ENCODE peak calls at places on chromosomes 13 and 19, in six cellular contexts. I, H, C, L, Z and P are unnamed samples.

GRCh38 chr13:43653980-43654379 is 132.8 kb downstream of the ENOX1 start:
- DNase-seq in I (no peak), H (no peak), C (no peak), L (no peak), Z (no peak), P (no peak)

GRCh38 chr19:19207637-19208582 is 3.8 kb upstream of the NCAN start:
- DNase-seq in I (no peak), H (no peak), C (no peak), L (no peak), Z (no peak), P (no peak)

GRCh38 chr19:4597975-4598671 is 38.6 kb upstream of the SEMA6B start:
- DNase-seq in I (no peak), H (peak; percentile 77), C (peak; percentile 83), L (peak; percentile 57), Z (no peak), P (no peak)

GRCh38 chr13:101204270-101205011 is 211.9 kb downstream of the NALCN start:
- DNase-seq in I (peak; percentile 33), H (no peak), C (no peak), L (no peak), Z (no peak), P (no peak)

GRCh38 chr13:111940892-111941291 is 126.1 kb upstream of the SOX1 start:
- DNase-seq in I (no peak), H (no peak), C (peak; percentile 12), L (no peak), Z (no peak), P (no peak)

GRCh38 chr19:42066075-42066754 is 3.8 kb downstream of the GRIK5 start:
- DNase-seq in I (peak; percentile 19), H (no peak), C (peak; percentile 68), L (peak; percentile 25), Z (peak; percentile 29), P (no peak)

GRCh38 chr13:39037410-39037879 is 444 bp downstream of the PROSER1 start:
- DNase-seq in I (no peak), H (no peak), C (no peak), L (peak; percentile 16), Z (no peak), P (peak; percentile 76)

GRCh38 chr13:96779691-96780090 is 214.6 kb downstream of the OXGR1 start:
- DNase-seq in I (no peak), H (no peak), C (no peak), L (no peak), Z (no peak), P (no peak)

DNA sequence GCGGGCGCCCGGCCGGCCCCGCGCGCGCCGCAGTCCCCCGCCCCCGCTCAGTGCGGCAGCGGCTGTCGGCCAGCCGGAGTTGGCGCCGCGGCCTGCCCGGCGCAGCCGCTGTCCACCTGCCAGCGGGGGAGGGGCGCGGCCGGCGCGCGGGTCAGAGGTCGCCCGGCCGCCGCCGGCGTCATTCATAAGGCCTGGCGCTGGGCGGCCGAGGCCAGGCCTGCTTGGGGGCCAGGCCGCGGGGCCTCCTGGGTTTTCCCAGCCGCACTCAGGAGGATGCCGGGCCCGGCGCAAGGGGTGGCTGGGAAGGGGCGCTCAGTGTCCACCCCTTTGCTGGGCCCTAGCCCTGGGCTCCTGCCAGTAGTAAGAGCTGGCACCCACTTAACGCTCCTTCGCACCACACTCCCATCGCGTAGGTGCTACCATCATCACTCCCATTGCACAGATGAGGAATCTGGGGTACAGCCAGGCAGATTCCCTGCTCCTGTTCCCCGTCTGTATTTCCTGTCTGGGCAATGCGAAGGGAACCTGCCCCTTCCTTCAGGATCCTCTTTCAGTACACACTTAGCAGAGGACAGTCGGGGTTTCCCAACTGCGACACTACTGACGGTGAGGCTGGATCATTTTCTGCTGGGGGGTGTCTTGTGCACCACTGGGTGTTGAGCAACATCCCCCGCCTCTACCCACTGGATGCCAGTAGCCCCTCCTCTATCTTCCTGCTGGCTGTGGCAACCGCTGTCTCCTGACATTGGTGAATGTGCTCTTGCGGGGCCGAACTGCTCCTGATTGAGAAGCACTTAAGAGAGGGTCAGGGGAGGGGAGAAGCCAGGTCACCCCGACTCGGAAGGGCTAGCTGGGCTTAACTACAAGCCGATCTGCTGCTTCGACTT is 846 bp upstream of the PRKACA start:
- DNase-seq in I (peak; percentile 75), H (peak; percentile 81), C (no peak), L (peak; percentile 88), Z (no peak), P (peak; percentile 61)
- H3K23ac ChIP-seq in I (peak overlapping the region; percentile 68), H (peak overlapping the region; percentile 83), C (no peak overlapping the region), L (no peak overlapping the region), Z (no peak overlapping the region), P (no peak overlapping the region)

DNA sequence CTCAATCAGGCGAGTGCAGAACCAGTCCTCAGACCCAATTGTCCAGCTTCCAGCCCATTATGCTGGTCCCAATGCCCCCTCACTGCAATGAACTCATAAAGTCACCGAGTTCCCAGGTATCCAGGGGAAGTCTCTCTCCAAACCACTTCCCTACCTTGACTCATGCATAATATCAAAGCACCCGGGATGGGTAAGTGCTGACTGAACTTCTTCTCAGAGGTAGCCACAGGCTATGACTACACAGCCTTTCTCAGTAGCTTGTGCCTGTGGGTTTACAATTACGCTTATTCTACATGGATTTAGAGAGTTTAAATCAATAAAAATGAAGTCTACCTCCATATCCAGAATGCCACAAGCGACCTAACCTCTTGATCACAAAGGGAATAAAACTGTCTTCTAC is 1.7 kb upstream of the C13orf42 start:
- DNase-seq in I (no peak), H (no peak), C (no peak), L (no peak), Z (no peak), P (no peak)
- H4K91ac ChIP-seq in I (no peak overlapping the region), H (no peak overlapping the region), C (no peak overlapping the region), L (no peak overlapping the region), Z (no peak overlapping the region), P (no peak overlapping the region)

DNA sequence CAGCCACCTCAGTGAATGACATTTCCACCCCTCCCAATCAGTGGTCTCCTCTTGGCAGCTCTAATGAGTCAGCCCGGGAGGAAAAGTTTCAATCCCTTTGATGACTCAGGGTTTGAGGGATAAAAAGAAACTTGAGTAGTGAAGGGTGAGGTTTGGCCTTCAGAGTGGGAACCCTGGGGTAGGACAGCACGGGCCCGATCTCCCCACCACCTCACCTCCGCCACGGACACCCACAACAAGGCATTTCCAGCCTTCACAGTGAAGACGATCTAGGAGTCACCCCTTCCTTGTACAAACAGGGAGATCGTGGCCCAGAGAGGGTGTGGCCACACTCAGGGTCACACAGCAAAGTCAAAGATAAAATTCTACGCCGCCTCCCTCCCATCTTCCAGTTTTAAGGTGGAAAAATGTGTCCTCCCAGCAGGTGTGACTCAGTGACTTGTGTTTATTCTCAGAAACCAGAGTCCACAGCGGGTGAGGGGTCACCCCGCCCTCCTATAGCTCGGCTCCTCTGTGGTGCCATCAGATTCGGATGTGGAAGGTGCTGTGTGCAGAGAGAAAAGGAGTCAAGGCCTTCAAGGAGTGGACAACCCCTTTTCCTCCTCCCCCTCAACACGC is 12.3 kb downstream of the CIB3 start:
- DNase-seq in I (peak; percentile 87), H (no peak), C (no peak), L (peak; percentile 71), Z (no peak), P (peak; percentile 19)
- H2AFZ ChIP-seq in I (peak overlapping the region; percentile 89), H (no peak overlapping the region), C (no peak overlapping the region), L (peak overlapping the region; percentile 44), Z (no peak overlapping the region), P (no peak overlapping the region)

DNA sequence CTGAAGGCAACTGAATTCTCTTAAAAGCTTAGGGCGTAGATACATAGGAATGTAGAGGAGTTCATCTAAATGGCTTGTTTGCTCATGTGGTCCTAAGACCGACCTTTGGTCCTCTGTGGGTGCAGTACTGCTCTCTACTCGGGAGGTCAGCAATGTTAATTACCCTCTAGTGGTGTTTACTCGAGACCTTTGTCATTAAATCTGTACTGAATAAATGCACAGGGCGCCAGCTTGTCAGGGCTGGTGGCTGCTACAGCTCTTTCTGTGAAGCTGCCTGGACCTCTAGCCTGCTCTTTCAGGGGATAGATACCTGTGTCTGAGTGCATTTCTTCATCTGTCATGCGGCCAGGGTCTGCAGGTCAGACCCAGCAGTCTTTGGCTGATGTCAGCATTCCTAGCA is 29.2 kb upstream of the MPHOSPH8 start:
- DNase-seq in I (no peak), H (no peak), C (no peak), L (no peak), Z (no peak), P (no peak)
- H3K23ac ChIP-seq in I (no peak overlapping the region), H (no peak overlapping the region), C (no peak overlapping the region), L (no peak overlapping the region), Z (no peak overlapping the region), P (no peak overlapping the region)

DNA sequence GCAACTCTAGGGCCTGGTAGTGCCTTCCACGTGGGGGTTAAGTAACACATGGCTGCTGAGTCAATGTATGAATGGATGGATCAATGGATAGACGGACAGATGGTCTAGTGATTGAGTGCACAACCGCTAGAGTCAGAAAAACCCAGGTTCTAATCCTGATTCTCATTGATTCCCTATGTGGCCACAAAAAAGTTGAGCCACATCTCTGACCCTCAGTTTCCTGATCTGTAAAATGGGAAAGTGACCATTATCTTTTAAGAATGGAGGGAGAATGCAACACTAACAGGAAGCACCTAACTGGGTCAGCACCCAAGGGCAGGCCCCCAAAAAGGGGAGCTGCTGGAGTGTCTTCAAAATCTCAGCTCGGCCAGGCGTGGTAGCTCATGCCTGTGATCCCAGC is 2.6 kb downstream of the SMIM7 start:
- DNase-seq in I (no peak), H (no peak), C (no peak), L (no peak), Z (no peak), P (no peak)
- H4K91ac ChIP-seq in I (no peak overlapping the region), H (no peak overlapping the region), C (no peak overlapping the region), L (no peak overlapping the region), Z (no peak overlapping the region), P (no peak overlapping the region)

GRCh38 chr19:40284251-40284500 is 969 bp downstream of the AKT2 start:
- DNase-seq in I (no peak), H (no peak), C (no peak), L (no peak), Z (no peak), P (no peak)
- H2AFZ ChIP-seq in I (peak overlapping the region; percentile 96), H (peak overlapping the region; percentile 96), C (no peak overlapping the region), L (no peak overlapping the region), Z (peak overlapping the region; percentile 15), P (peak overlapping the region; percentile 41)